ENCODE peak calls at places on chromosomes 12 and 14, in ten cellular contexts. P is pancreas, W is GM06990, K is uterus, U is mesendoderm, L is PC-3, J is stomach, S is heart left ventricle, C is fibroblast of lung, E is tibial artery. H is an unnamed sample. For H3K36me3 and H3K27me3, the result is how much of the 10 kb centered on the place peaks cover.

GRCh38 chr14:36520601-36521525 is 831 bp upstream of the NKX2-1 start:
- DNase-seq in P (peak), W (no peak), K (no peak), U (peak), L (peak), J (peak), S (no peak), C (no peak), E (no peak), H (no peak)

GRCh38 chr12:54486173-54486867 is 11.2 kb upstream of the NCKAP1L start:
- DNase-seq in P (no peak), W (peak), K (no peak), U (no peak), L (no peak), J (no peak), S (no peak), C (no peak), E (no peak), H (no peak)

GRCh38 chr12:122349078-122349477 is 73.4 kb downstream of the CLIP1 start:
- DNase-seq in P (no peak), W (no peak), K (no peak), U (no peak), L (no peak), J (no peak), S (no peak), C (no peak), E (no peak), H (no peak)

GRCh38 chr12:64103821-64104220 is 118.3 kb downstream of the KICS2 start:
- DNase-seq in P (no peak), W (no peak), K (no peak), U (no peak), L (peak), J (no peak), S (no peak), C (peak), E (no peak), H (no peak)

GRCh38 chr14:102901633-102902032 is 20.8 kb upstream of the AMN start:
- DNase-seq in P (no peak), W (peak), K (no peak), U (no peak), L (no peak), J (no peak), S (no peak), C (no peak), E (no peak), H (no peak)

GRCh38 chr12:7190268-7191055 is 976 bp downstream of the PEX5 start:
- DNase-seq in P (peak), W (peak), K (peak), U (peak), L (no peak), J (no peak), S (no peak), C (peak), E (peak), H (peak)

GRCh38 chr12:93128332-93128707 is 199.2 kb upstream of the EEA1 start:
- DNase-seq in P (no peak), W (no peak), K (no peak), U (no peak), L (no peak), J (no peak), S (peak), C (no peak), E (no peak), H (no peak)

GRCh38 chr12:10941916-10942607 is 3.0 kb upstream of the TAS2R14 start:
- DNase-seq in P (no peak), W (peak), K (no peak), U (peak), L (peak), J (no peak), S (no peak), C (peak), E (no peak), H (no peak)

GRCh38 chr12:24748326-24748725 is 200.6 kb downstream of the BCAT1 start:
- DNase-seq in P (no peak), W (no peak), K (no peak), U (peak), L (no peak), J (no peak), S (no peak), C (no peak), E (no peak), H (no peak)

GRCh38 chr14:101958418-101959185 is 5.8 kb upstream of the DYNC1H1 start:
- DNase-seq in P (peak), W (no peak), K (no peak), U (no peak), L (no peak), J (no peak), S (no peak), C (no peak), E (peak), H (no peak)

GRCh38 chr14:52365071-52365470 is 51.0 kb downstream of the PTGER2 start:
- DNase-seq in P (no peak), W (no peak), K (no peak), U (no peak), L (no peak), J (no peak), S (no peak), C (peak), E (no peak), H (no peak)

GRCh38 chr12:87136330-87136976 is 880.3 kb upstream of the MGAT4C start:
- DNase-seq in P (no peak), W (no peak), K (no peak), U (peak), L (peak), J (no peak), S (no peak), C (peak), E (no peak), H (no peak)

GRCh38 chr12:122437656-122438121 is 15.2 kb upstream of the CLIP1 start:
- DNase-seq in P (no peak), W (no peak), K (peak), U (no peak), L (peak), J (peak), S (peak), C (peak), E (peak), H (no peak)

GRCh38 chr12:105396983-105397382 is 66.5 kb downstream of the C12orf75 start:
- DNase-seq in P (no peak), W (no peak), K (no peak), U (no peak), L (no peak), J (no peak), S (no peak), C (no peak), E (no peak), H (no peak)

GRCh38 chr14:63431466-63431865 is 111.7 kb downstream of the PPP2R5E start:
- DNase-seq in P (no peak), W (no peak), K (no peak), U (no peak), L (no peak), J (no peak), S (no peak), C (no peak), E (no peak), H (no peak)

GRCh38 chr12:48003226-48004038 is 844 bp downstream of the COL2A1 start:
- DNase-seq in P (peak), W (no peak), K (no peak), U (no peak), L (peak), J (no peak), S (no peak), C (no peak), E (no peak), H (no peak)

GRCh38 chr14:83863042-83863441 is 1666.9 kb upstream of the FLRT2 start:
- DNase-seq in P (no peak), W (no peak), K (no peak), U (peak), L (no peak), J (no peak), S (no peak), C (no peak), E (no peak), H (no peak)

GRCh38 chr12:99367181-99367580 is 280.4 kb upstream of the GARIN6 start:
- DNase-seq in P (no peak), W (no peak), K (no peak), U (no peak), L (no peak), J (no peak), S (no peak), C (no peak), E (no peak), H (no peak)
- H3K36me3 ChIP-seq in P (under half), W (under half), K (under half), U (under half), L (under half), J (under half), S (under half), C (under half), E (under half), H (under half)

DNA sequence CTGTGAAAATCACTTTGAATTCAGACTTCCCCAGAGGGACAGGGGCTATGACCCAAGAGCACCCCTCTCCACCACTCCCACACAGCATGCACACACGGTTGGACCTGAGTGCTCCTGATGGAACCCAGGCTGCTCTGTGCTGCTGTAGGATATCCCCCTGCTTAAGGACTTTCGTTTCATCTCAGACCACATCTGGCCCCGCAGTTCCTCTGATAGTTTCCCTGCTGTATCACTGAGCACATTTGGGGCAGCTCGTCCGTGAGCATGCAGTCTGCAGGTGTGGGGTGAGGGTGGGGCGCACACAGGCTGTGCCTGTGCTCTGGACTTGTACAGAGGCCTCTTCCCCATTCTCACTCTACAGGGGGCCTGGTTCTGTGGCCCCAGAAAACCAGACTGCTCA is 345.2 kb upstream of the FKBP4 start:
- DNase-seq in P (no peak), W (no peak), K (no peak), U (no peak), L (no peak), J (no peak), S (no peak), C (no peak), E (no peak), H (no peak)
- H3K27me3 ChIP-seq in P (under half), W (under half), K (under half), U (under half), L (under half), J (under half), S (under half), C (under half), E (under half), H (under half)

GRCh38 chr12:108817909-108818308 is 39.5 kb downstream of the SSH1 start:
- DNase-seq in P (no peak), W (no peak), K (no peak), U (no peak), L (no peak), J (no peak), S (no peak), C (no peak), E (peak), H (no peak)
- H3K36me3 ChIP-seq in P (under half), W (under half), K (under half), U (under half), L (half or more), J (under half), S (half or more), C (under half), E (under half), H (under half)

DNA sequence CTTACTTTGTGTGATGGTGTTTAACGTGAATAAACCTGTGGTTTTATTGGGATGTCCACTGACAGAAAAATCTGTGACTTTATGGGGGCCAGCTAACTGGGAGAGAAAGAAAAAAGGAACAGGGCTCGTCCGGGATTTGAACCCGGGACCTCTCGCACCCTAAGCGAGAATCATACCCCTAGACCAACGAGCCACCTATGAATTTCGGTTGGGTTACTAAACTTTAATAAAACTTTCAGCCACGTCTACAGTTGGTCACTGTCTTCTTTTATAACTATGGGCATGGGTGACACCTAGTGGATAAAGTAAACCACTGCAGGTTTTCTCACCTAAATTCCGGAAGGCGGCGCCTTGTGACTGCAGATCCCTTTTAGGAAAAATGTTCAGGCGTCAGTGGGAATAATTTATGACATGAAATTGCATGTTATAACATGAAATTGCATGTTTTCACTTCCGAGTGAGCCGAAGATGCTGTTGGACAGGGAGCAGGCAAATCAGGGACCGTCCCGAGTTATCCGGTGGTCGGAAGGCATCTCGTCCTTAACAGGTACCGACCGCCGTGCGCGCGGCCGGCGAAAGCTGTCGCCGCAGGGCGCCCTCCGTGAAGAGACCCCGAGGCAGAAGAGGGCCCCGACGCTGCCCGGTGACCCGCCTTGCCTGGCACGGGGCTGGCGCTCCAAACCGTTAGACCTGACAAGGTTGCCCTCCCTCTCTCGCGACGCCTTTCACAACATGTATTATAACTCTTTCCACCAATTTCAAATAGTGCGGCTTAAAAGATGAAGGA is 18.2 kb upstream of the RNASE12 start:
- DNase-seq in P (peak), W (peak), K (peak), U (peak), L (peak), J (peak), S (peak), C (peak), E (peak), H (peak)
- H3K27me3 ChIP-seq in P (under half), W (under half), K (under half), U (under half), L (under half), J (under half), S (under half), C (under half), E (under half), H (under half)

DNA sequence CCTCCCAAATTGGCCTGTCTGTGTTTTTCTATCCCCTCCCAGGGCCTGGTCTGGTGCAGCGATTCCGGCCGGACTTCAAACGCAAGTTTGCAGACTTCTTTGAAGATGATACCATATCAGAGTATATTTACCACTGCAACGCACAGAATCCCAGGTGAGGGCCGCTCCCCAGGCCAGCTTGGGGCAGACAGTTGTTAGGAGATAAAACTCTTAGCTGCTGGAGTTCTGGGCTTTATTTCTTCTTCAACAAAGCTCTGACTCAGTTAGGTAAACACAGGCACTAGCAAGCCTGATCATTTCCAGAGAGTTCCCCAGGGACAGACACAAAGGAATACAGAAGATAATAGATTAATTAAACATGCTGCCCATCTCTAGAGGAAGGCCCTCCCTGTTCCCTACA is 8.3 kb downstream of the ABHD4 start:
- DNase-seq in P (no peak), W (no peak), K (no peak), U (no peak), L (peak), J (no peak), S (no peak), C (no peak), E (no peak), H (no peak)
- H3K36me3 ChIP-seq in P (under half), W (under half), K (under half), U (under half), L (under half), J (half or more), S (half or more), C (under half), E (half or more), H (under half)

DNA sequence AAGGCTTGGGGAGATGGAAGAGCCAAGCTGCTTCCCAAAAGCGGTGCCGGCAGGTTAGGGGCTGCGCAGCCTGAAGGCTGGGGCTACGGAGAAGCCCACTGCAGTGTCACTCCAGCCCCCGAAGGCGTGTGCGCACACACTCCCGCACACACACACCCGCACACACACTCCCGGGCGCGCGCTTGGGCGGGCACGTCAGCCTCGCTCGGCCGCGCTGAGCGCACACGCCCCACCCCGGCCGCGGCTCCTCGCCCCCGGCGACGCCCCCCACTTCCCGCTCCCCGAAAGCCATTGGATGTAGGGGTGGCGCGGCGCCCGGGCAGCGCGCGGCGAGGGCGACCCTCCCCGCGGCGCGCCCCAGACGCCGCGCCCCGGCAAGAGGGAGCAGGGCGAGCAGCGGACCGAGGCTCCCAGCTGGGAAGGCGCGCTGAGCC is at the start of gene KCNK10:
- DNase-seq in P (no peak), W (no peak), K (no peak), U (no peak), L (no peak), J (no peak), S (no peak), C (peak), E (no peak), H (no peak)
- H3K27me3 ChIP-seq in P (under half), W (under half), K (under half), U (half or more), L (half or more), J (half or more), S (half or more), C (under half), E (half or more), H (under half)

GRCh38 chr12:50728417-50728816 is 35.5 kb upstream of the ATF1 start:
- DNase-seq in P (no peak), W (no peak), K (no peak), U (no peak), L (no peak), J (no peak), S (no peak), C (no peak), E (no peak), H (no peak)
- H3K36me3 ChIP-seq in P (under half), W (under half), K (under half), U (under half), L (half or more), J (half or more), S (half or more), C (under half), E (half or more), H (half or more)